ENCODE peak calls at places on chromosomes 13 and 19, in four cellular contexts. One of them, this sample, is unnamed.

GRCh38 chr13:85166891-85167290 is 632.3 kb downstream of the SLITRK6 start:
- DNase-seq in WTC11: no peak
- DNase-seq in K562: no peak
- DNase-seq in HepG2: no peak
- DNase-seq in this sample: no peak

GRCh38 chr19:46471778-46472543 is 598 bp upstream of the PNMA8A start:
- DNase-seq in WTC11: no peak
- DNase-seq in K562: no peak
- DNase-seq in HepG2: no peak
- DNase-seq in this sample: no peak

GRCh38 chr19:35670686-35671085 is 4.4 kb downstream of the UPK1A start:
- DNase-seq in WTC11: no peak
- DNase-seq in K562: no peak
- DNase-seq in HepG2: no peak
- DNase-seq in this sample: no peak

GRCh38 chr19:6236310-6237291 is 43.2 kb downstream of the MLLT1 start:
- DNase-seq in WTC11: no peak
- DNase-seq in K562: no peak
- DNase-seq in HepG2: no peak
- DNase-seq in this sample: no peak

GRCh38 chr19:35268546-35269424 is at the start of gene USF2:
- DNase-seq in WTC11: peak; percentile 56
- DNase-seq in K562: peak; percentile 81
- DNase-seq in HepG2: peak; percentile 72
- DNase-seq in this sample: peak; percentile 79

GRCh38 chr19:57888107-57888493 is 737 bp downstream of the ZNF814 start:
- DNase-seq in WTC11: no peak
- DNase-seq in K562: no peak
- DNase-seq in HepG2: no peak
- DNase-seq in this sample: no peak

GRCh38 chr19:16018801-16019551 is 57.3 kb upstream of the TPM4 start:
- DNase-seq in WTC11: no peak
- DNase-seq in K562: no peak
- DNase-seq in HepG2: no peak
- DNase-seq in this sample: no peak

GRCh38 chr19:45125975-45126493 is 33.1 kb downstream of the PPP1R37 start:
- DNase-seq in WTC11: peak; percentile 90
- DNase-seq in K562: peak; percentile 69
- DNase-seq in HepG2: peak; percentile 65
- DNase-seq in this sample: peak; percentile 70

GRCh38 chr19:28396259-28396940 is 816.6 kb downstream of the UQCRFS1 start:
- DNase-seq in WTC11: no peak
- DNase-seq in K562: peak; percentile 22
- DNase-seq in HepG2: no peak
- DNase-seq in this sample: no peak

GRCh38 chr19:12546903-12547302 is 4.4 kb downstream of the ZNF564 start:
- DNase-seq in WTC11: no peak
- DNase-seq in K562: no peak
- DNase-seq in HepG2: no peak
- DNase-seq in this sample: no peak
- TF ChIP-seq ELF4 in WTC11: no peak
- TF ChIP-seq ELF4 in K562: no peak
- TF ChIP-seq ELF4 in HepG2: no peak
- TF ChIP-seq ELF4 in this sample: no peak

DNA sequence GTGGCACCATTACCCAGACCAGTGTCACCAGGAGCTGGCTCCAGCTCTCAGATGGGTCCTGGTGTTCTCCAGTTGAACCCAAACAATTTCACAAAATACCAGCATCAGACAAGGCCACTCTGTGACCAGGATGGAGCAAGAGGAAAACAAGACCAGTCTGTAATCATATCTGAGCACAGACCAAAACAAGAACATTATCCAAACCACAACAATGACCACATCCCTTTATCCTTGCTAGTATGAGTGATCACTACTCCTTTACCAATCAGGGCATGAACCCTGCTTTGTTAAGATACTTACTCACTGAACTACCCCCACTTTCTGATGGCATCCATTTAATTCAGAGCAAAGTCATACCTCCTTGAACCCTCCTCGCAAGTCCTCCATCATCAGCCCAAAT is 145.9 kb downstream of the NUFIP1 start:
- DNase-seq in WTC11: no peak
- DNase-seq in K562: no peak
- DNase-seq in HepG2: no peak
- DNase-seq in this sample: no peak
- TF ChIP-seq ELF4 in WTC11: no peak
- TF ChIP-seq ELF4 in K562: no peak
- TF ChIP-seq ELF4 in HepG2: no peak
- TF ChIP-seq ELF4 in this sample: no peak

DNA sequence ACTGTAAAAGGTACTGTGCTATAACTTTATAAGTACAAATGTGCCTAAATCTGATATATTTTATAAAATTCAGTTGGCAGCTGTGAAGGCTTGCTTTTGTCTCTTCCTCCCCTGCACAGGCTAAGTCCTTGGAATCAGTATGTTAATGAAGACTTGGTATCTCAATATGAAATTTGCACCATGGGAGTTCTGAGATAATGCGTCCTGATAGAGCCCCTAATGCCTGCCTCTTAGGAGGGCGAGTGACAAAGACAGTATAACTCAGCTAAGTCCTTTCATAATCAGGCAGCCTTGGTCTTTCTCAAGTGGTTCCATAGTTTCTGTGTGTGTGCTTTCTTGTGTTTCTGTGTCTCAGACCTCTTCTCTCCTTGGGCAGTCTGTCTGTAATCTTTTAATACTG is 14.7 kb downstream of the LRCH1 start:
- DNase-seq in WTC11: no peak
- DNase-seq in K562: no peak
- DNase-seq in HepG2: no peak
- DNase-seq in this sample: no peak
- TF ChIP-seq ELF4 in WTC11: no peak
- TF ChIP-seq ELF4 in K562: no peak
- TF ChIP-seq ELF4 in HepG2: no peak
- TF ChIP-seq ELF4 in this sample: no peak

GRCh38 chr19:53091413-53091812 is 11.8 kb downstream of the ZNF160 start:
- DNase-seq in WTC11: peak; percentile 90
- DNase-seq in K562: peak; percentile 37
- DNase-seq in HepG2: no peak
- DNase-seq in this sample: no peak

GRCh38 chr19:53085496-53085895 is 17.7 kb downstream of the ZNF160 start:
- DNase-seq in WTC11: no peak
- DNase-seq in K562: no peak
- DNase-seq in HepG2: no peak
- DNase-seq in this sample: no peak

GRCh38 chr19:53082929-53083328 is 20.3 kb downstream of the ZNF160 start:
- DNase-seq in WTC11: no peak
- DNase-seq in K562: no peak
- DNase-seq in HepG2: no peak
- DNase-seq in this sample: no peak

GRCh38 chr19:53088091-53088490 is 15.1 kb downstream of the ZNF160 start:
- DNase-seq in WTC11: no peak
- DNase-seq in K562: no peak
- DNase-seq in HepG2: no peak
- DNase-seq in this sample: no peak

GRCh38 chr19:53086949-53087348 is 16.3 kb downstream of the ZNF160 start:
- DNase-seq in WTC11: no peak
- DNase-seq in K562: no peak
- DNase-seq in HepG2: no peak
- DNase-seq in this sample: no peak
- TF ChIP-seq ELF4 in WTC11: no peak
- TF ChIP-seq ELF4 in K562: no peak
- TF ChIP-seq ELF4 in HepG2: no peak
- TF ChIP-seq ELF4 in this sample: no peak

GRCh38 chr13:82688400-82688999 is 1193.8 kb downstream of the SLITRK1 start:
- DNase-seq in WTC11: no peak
- DNase-seq in K562: no peak
- DNase-seq in HepG2: no peak
- DNase-seq in this sample: no peak
- TF ChIP-seq ELF4 in WTC11: no peak
- TF ChIP-seq ELF4 in K562: no peak
- TF ChIP-seq ELF4 in HepG2: no peak
- TF ChIP-seq ELF4 in this sample: no peak

DNA sequence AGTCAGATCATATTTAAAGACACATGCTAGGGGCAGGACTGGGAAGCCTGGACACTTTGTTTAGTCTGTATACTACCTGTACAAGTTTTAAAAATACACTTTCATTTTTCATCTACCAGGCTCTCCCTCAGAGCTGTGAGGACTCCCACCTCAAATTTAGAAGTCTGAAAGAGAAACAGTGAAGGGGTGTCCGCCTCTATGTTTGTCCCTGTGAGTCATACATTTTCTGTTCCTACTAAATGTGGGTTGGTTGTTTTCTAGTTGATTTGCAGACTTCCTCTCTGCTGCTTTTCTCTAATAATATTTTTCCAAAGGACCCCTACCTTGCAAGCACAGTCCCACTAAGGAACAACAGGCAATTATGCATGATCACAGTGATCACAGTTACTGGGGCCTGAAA is 110.5 kb downstream of the ENOX1 start:
- DNase-seq in WTC11: no peak
- DNase-seq in K562: no peak
- DNase-seq in HepG2: no peak
- DNase-seq in this sample: no peak
- TF ChIP-seq ELF4 in WTC11: no peak
- TF ChIP-seq ELF4 in K562: no peak
- TF ChIP-seq ELF4 in HepG2: no peak
- TF ChIP-seq ELF4 in this sample: no peak

DNA sequence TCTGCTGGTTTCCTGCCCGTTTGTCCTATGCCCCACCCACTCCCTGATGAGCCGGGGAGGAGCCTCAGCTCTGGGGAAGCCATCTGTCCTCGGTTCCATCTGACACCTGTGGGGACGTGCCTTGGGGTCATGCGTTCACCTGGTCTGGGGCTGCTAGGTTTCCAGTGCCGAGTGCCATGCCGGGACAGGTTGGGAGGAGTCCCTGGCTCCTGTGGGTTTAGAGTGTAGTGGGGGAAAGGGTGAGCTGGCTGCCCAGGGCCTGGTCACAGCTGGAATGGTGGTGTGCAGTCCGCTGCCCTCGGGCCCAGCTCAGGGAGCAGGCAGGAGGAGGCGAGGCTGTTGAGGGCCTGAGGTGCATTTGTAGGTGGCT is 2.5 kb downstream of the KDM4B start:
- DNase-seq in WTC11: peak; percentile 72
- DNase-seq in K562: peak; percentile 67
- DNase-seq in HepG2: peak; percentile 59
- DNase-seq in this sample: no peak
- TF ChIP-seq ELF4 in WTC11: no peak
- TF ChIP-seq ELF4 in K562: no peak
- TF ChIP-seq ELF4 in HepG2: no peak
- TF ChIP-seq ELF4 in this sample: no peak

GRCh38 chr13:79604752-79605151 is 123.8 kb downstream of the NDFIP2 start:
- DNase-seq in WTC11: no peak
- DNase-seq in K562: no peak
- DNase-seq in HepG2: no peak
- DNase-seq in this sample: no peak
- TF ChIP-seq ELF4 in WTC11: no peak
- TF ChIP-seq ELF4 in K562: no peak
- TF ChIP-seq ELF4 in HepG2: no peak
- TF ChIP-seq ELF4 in this sample: no peak

DNA sequence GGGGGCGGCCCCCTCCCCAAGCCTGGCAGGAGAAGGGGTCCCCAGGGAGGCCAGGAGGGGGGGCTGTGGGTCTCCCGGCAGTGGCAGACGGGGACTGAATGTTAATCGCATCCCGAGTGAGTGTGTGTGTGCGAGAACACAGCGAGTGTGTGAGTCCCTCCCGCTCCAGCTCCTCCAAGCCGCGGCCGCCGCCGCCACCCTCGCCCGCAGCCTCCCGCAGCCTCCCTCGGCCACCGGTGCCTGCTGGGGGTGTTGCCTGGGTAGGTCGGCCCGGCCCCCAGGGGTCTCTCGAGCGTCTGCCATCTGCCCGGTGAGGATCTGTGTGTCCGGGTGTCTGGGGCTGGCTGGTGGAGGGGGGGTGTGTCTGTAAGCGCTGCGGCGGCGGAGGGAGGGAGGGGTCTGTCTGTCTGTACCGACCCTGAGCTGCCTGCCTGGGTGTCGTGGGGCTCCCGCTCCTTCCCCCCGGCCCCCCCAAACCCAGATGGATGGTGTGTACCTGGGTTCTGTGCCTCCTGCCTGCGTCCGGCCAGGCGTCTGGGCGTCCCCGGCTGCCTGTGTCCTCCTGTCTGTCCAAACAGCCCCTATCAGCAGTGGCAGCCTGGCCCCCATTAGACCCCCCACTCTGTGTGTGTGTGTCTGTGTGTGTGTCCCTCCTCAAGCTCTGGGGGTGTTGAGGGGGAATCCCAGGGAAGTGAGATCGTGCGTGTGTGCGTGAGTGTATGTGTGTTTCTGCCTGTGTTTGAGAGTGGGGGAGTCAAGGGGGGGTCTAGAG is at the start of gene GRIN2D:
- DNase-seq in WTC11: peak; percentile 52
- DNase-seq in K562: peak; percentile 47
- DNase-seq in HepG2: no peak
- DNase-seq in this sample: peak; percentile 46
- TF ChIP-seq ELF4 in WTC11: no peak
- TF ChIP-seq ELF4 in K562: peak; percentile 40
- TF ChIP-seq ELF4 in HepG2: no peak
- TF ChIP-seq ELF4 in this sample: no peak